ENCODE peak calls at places on chromosomes 7 and 10, in seven cellular contexts. C, R, B, X, P, F and D are unnamed samples.

GRCh38 chr7:152145853-152146466 is 120.5 kb downstream of the GALNT11 start:
- DNase-seq in R (no peak), P (peak; percentile 71), F (no peak), B (peak; percentile 52), C (no peak), X (no peak), D (no peak)

GRCh38 chr7:19368540-19368939 is 223.3 kb upstream of the FERD3L start:
- DNase-seq in X (no peak), P (no peak), R (no peak), C (no peak), B (no peak), F (no peak), D (no peak)

GRCh38 chr7:148662646-148663045 is 36.1 kb upstream of the CUL1 start:
- DNase-seq in B (no peak), P (no peak), F (no peak), X (no peak), C (no peak), R (no peak), D (no peak)

GRCh38 chr10:124030711-124031110 is 62.7 kb downstream of the CHST15 start:
- DNase-seq in P (no peak), X (no peak), C (no peak), R (no peak), F (no peak), B (no peak), D (no peak)

GRCh38 chr10:21687197-21687993 is 153.4 kb downstream of the MLLT10 start:
- DNase-seq in B (no peak), C (no peak), R (no peak), X (no peak), P (peak; percentile 52), F (no peak), D (no peak)

GRCh38 chr10:93680414-93681047 is 21.9 kb downstream of the FRA10AC1 start:
- DNase-seq in X (no peak), P (peak; percentile 37), F (no peak), B (peak; percentile 69), R (no peak), C (no peak), D (no peak)

GRCh38 chr7:17593854-17594419 is 295.5 kb downstream of the AHR start:
- DNase-seq in X (no peak), F (no peak), P (peak; percentile 18), R (no peak), B (no peak), C (no peak), D (no peak)

GRCh38 chr7:38195804-38196595 is 18.0 kb downstream of the STARD3NL start:
- DNase-seq in F (no peak), R (no peak), C (no peak), P (peak; percentile 47), B (peak; percentile 20), X (no peak), D (no peak)

GRCh38 chr10:103736763-103737162 is 118.6 kb downstream of the SH3PXD2A start:
- DNase-seq in B (peak; percentile 67), F (no peak), R (no peak), C (no peak), X (no peak), P (no peak), D (no peak)

GRCh38 chr7:73606801-73607691 is 17.3 kb downstream of the MLXIPL start:
- DNase-seq in X (peak; percentile 84), R (peak; percentile 46), B (peak; percentile 59), C (no peak), P (peak; percentile 10), F (peak; percentile 48), D (no peak)

GRCh38 chr7:64879097-64879730 is 23.9 kb upstream of the ZNF273 start:
- DNase-seq in C (no peak), P (no peak), X (no peak), R (no peak), F (no peak), B (no peak), D (no peak)

GRCh38 chr10:132276179-132276675 is 31.5 kb downstream of the STK32C start:
- DNase-seq in B (no peak), R (no peak), F (no peak), C (no peak), X (peak; percentile 48), P (no peak), D (no peak)

GRCh38 chr7:7768977-7769376 is 50.6 kb upstream of the RPA3 start:
- DNase-seq in B (no peak), X (no peak), R (no peak), F (no peak), P (no peak), C (no peak), D (no peak)

GRCh38 chr10:7417103-7417623 is 6.3 kb upstream of the SFMBT2 start:
- DNase-seq in F (no peak), C (no peak), P (peak; percentile 64), X (no peak), R (no peak), B (peak; percentile 59), D (no peak)

GRCh38 chr7:1367501-1367900 is 91.8 kb downstream of the MICALL2 start:
- DNase-seq in C (no peak), P (no peak), R (no peak), B (no peak), X (no peak), F (no peak), D (no peak)

GRCh38 chr7:1369856-1370657 is 89.2 kb downstream of the MICALL2 start:
- DNase-seq in B (no peak), C (no peak), R (no peak), F (no peak), X (peak; percentile 30), P (no peak), D (no peak)

GRCh38 chr7:1370738-1371137 is 88.5 kb downstream of the MICALL2 start:
- DNase-seq in P (no peak), C (no peak), F (no peak), B (no peak), X (peak; percentile 44), R (no peak), D (no peak)

GRCh38 chr7:1368150-1368681 is 91.1 kb downstream of the MICALL2 start:
- DNase-seq in X (peak; percentile 42), R (no peak), P (no peak), C (no peak), F (no peak), B (no peak), D (no peak)

GRCh38 chr7:1368682-1369571 is 90.3 kb downstream of the MICALL2 start:
- DNase-seq in F (no peak), B (peak; percentile 61), R (no peak), P (no peak), C (no peak), X (peak; percentile 53), D (no peak)
- TF ChIP-seq CTCF in F (no peak), B (peak; percentile 33), R (no peak), P (peak; percentile 13), C (no peak), X (no peak), D (no peak)

GRCh38 chr10:70132098-70133029 is at the start of gene AIFM2:
- DNase-seq in F (peak; percentile 89), B (peak; percentile 83), P (peak; percentile 61), X (peak; percentile 86), C (peak; percentile 60), R (peak; percentile 75), D (no peak)
- TF ChIP-seq POLR2A in F (peak; percentile 46), B (peak; percentile 29), P (peak; percentile 49), X (no peak), C (no peak), R (no peak), D (no peak)

DNA sequence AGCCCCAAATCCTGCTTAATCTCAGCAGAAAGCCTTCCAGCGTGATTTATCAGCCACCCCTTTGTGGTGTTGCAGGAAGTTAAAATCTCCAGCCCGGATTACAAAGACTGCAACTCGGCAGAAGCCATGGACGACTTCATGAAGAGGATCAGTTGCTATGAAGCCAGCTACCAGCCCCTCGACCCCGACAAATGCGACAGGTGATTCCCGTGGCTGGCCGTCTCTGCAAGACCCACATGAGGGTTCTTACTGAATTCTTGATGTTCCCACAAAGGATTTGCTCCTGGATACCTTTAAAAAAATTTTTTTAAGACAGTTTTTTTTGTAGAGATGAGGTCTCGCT is 16.7 kb downstream of the PFKFB3 start:
- DNase-seq in C (no peak), X (no peak), R (no peak), P (no peak), F (no peak), B (no peak), D (no peak)
- H3K27ac ChIP-seq in C (peak overlapping the region; percentile 48), X (no peak overlapping the region), R (no peak overlapping the region), P (no peak overlapping the region), F (no peak overlapping the region), B (peak overlapping the region; percentile 82), D (no peak overlapping the region)

GRCh38 chr10:35236739-35237138 is 99.6 kb upstream of the CCNY start:
- DNase-seq in R (no peak), P (peak; percentile 37), C (no peak), B (peak; percentile 40), X (no peak), F (no peak), D (no peak)
- TF ChIP-seq CTCF in R (peak; percentile 11), P (peak; percentile 48), C (no peak), B (peak; percentile 62), X (peak; percentile 38), F (no peak), D (peak; percentile 22)